ENCODE peak calls at places on chromosomes 3 and 15, in six cellular contexts. One of them, this sample, is unnamed.

GRCh38 chr3:101184111-101184510 is 136.3 kb downstream of the IMPG2 start:
- DNase-seq in progenitor cell of endocrine pancreas: no peak
- DNase-seq in MM.1S: no peak
- DNase-seq in GM12865: no peak
- DNase-seq in GDM1: no peak
- DNase-seq in NCI-H1930: no peak
- DNase-seq in this sample: no peak

GRCh38 chr15:56428821-56429458 is 36.0 kb downstream of the MNS1 start:
- DNase-seq in MM.1S: peak
- DNase-seq in GM12865: peak
- DNase-seq in progenitor cell of endocrine pancreas: no peak
- DNase-seq in NCI-H1930: peak
- DNase-seq in GDM1: no peak
- DNase-seq in this sample: peak

GRCh38 chr15:42582569-42583235 is 7.3 kb downstream of the STARD9 start:
- DNase-seq in GDM1: no peak
- DNase-seq in MM.1S: no peak
- DNase-seq in NCI-H1930: no peak
- DNase-seq in progenitor cell of endocrine pancreas: no peak
- DNase-seq in GM12865: no peak
- DNase-seq in this sample: no peak

GRCh38 chr3:184538600-184539431 is 22.8 kb upstream of the EPHB3 start:
- DNase-seq in MM.1S: no peak
- DNase-seq in progenitor cell of endocrine pancreas: no peak
- DNase-seq in GDM1: no peak
- DNase-seq in NCI-H1930: no peak
- DNase-seq in GM12865: no peak
- DNase-seq in this sample: no peak

GRCh38 chr15:65245096-65245849 is 34.0 kb upstream of the CILP start:
- DNase-seq in NCI-H1930: no peak
- DNase-seq in MM.1S: no peak
- DNase-seq in GDM1: no peak
- DNase-seq in GM12865: no peak
- DNase-seq in progenitor cell of endocrine pancreas: no peak
- DNase-seq in this sample: peak

GRCh38 chr15:41983621-41984571 is 11.5 kb upstream of the EHD4 start:
- DNase-seq in NCI-H1930: no peak
- DNase-seq in progenitor cell of endocrine pancreas: no peak
- DNase-seq in GM12865: no peak
- DNase-seq in MM.1S: no peak
- DNase-seq in GDM1: no peak
- DNase-seq in this sample: no peak

GRCh38 chr15:38991126-38991525 is 426.5 kb upstream of the RASGRP1 start:
- DNase-seq in NCI-H1930: no peak
- DNase-seq in GDM1: no peak
- DNase-seq in GM12865: no peak
- DNase-seq in progenitor cell of endocrine pancreas: no peak
- DNase-seq in MM.1S: no peak
- DNase-seq in this sample: peak

GRCh38 chr15:58292761-58293175 is 139.0 kb upstream of the LIPC start:
- DNase-seq in progenitor cell of endocrine pancreas: no peak
- DNase-seq in GDM1: no peak
- DNase-seq in GM12865: peak
- DNase-seq in NCI-H1930: no peak
- DNase-seq in MM.1S: peak
- DNase-seq in this sample: no peak

GRCh38 chr3:159938712-159939111 is 49.9 kb upstream of the IL12A start:
- DNase-seq in GM12865: no peak
- DNase-seq in MM.1S: no peak
- DNase-seq in GDM1: no peak
- DNase-seq in NCI-H1930: no peak
- DNase-seq in progenitor cell of endocrine pancreas: no peak
- DNase-seq in this sample: peak

GRCh38 chr3:126413693-126414080 is 19.0 kb downstream of the CFAP100 start:
- DNase-seq in progenitor cell of endocrine pancreas: no peak
- DNase-seq in GDM1: no peak
- DNase-seq in MM.1S: no peak
- DNase-seq in NCI-H1930: no peak
- DNase-seq in GM12865: no peak
- DNase-seq in this sample: no peak

GRCh38 chr3:42025388-42026138 is 63.7 kb upstream of the ULK4 start:
- DNase-seq in MM.1S: peak
- DNase-seq in GDM1: peak
- DNase-seq in progenitor cell of endocrine pancreas: no peak
- DNase-seq in GM12865: peak
- DNase-seq in NCI-H1930: no peak
- DNase-seq in this sample: peak

GRCh38 chr15:65154720-65155119 is 21.1 kb upstream of the PDCD7 start:
- DNase-seq in progenitor cell of endocrine pancreas: no peak
- DNase-seq in GM12865: no peak
- DNase-seq in MM.1S: no peak
- DNase-seq in NCI-H1930: no peak
- DNase-seq in GDM1: no peak
- DNase-seq in this sample: no peak

GRCh38 chr15:84671211-84671610 is 13.2 kb upstream of the NMB start:
- DNase-seq in NCI-H1930: no peak
- DNase-seq in MM.1S: no peak
- DNase-seq in progenitor cell of endocrine pancreas: no peak
- DNase-seq in GM12865: no peak
- DNase-seq in GDM1: no peak
- DNase-seq in this sample: no peak

GRCh38 chr3:10006048-10006761 is 19.6 kb upstream of the EMC3 start:
- DNase-seq in MM.1S: no peak
- DNase-seq in GDM1: no peak
- DNase-seq in GM12865: no peak
- DNase-seq in progenitor cell of endocrine pancreas: no peak
- DNase-seq in NCI-H1930: no peak
- DNase-seq in this sample: no peak

GRCh38 chr3:23650371-23651140 is 155.2 kb upstream of the UBE2E1 start:
- DNase-seq in NCI-H1930: no peak
- DNase-seq in progenitor cell of endocrine pancreas: no peak
- DNase-seq in GDM1: no peak
- DNase-seq in MM.1S: no peak
- DNase-seq in GM12865: no peak
- DNase-seq in this sample: peak

GRCh38 chr15:98650871-98651481 is 2.6 kb downstream of the IGF1R start:
- DNase-seq in GM12865: peak
- DNase-seq in NCI-H1930: no peak
- DNase-seq in MM.1S: no peak
- DNase-seq in progenitor cell of endocrine pancreas: no peak
- DNase-seq in GDM1: no peak
- DNase-seq in this sample: no peak

GRCh38 chr3:13308406-13308805 is 111.7 kb downstream of the NUP210 start:
- DNase-seq in NCI-H1930: no peak
- DNase-seq in GDM1: peak
- DNase-seq in MM.1S: no peak
- DNase-seq in progenitor cell of endocrine pancreas: no peak
- DNase-seq in GM12865: peak
- DNase-seq in this sample: peak

GRCh38 chr15:53811530-53811929 is 52.1 kb upstream of the WDR72 start:
- DNase-seq in MM.1S: peak
- DNase-seq in progenitor cell of endocrine pancreas: no peak
- DNase-seq in GM12865: peak
- DNase-seq in NCI-H1930: no peak
- DNase-seq in GDM1: peak
- DNase-seq in this sample: peak

GRCh38 chr15:83067638-83067962 is 548 bp upstream of the BTBD1 start:
- DNase-seq in GDM1: no peak
- DNase-seq in NCI-H1930: no peak
- DNase-seq in progenitor cell of endocrine pancreas: no peak
- DNase-seq in GM12865: no peak
- DNase-seq in MM.1S: no peak
- DNase-seq in this sample: no peak

GRCh38 chr15:67843571-67844387 is 3.9 kb upstream of the RNU6-1 start:
- DNase-seq in MM.1S: no peak
- DNase-seq in GM12865: no peak
- DNase-seq in progenitor cell of endocrine pancreas: no peak
- DNase-seq in GDM1: no peak
- DNase-seq in NCI-H1930: no peak
- DNase-seq in this sample: no peak

GRCh38 chr15:51864408-51865056 is 35.1 kb downstream of the TMOD3 start:
- DNase-seq in progenitor cell of endocrine pancreas: no peak
- DNase-seq in MM.1S: no peak
- DNase-seq in NCI-H1930: no peak
- DNase-seq in GM12865: no peak
- DNase-seq in GDM1: no peak
- DNase-seq in this sample: peak

GRCh38 chr3:126212629-126213375 is 32.4 kb upstream of the ALDH1L1 start:
- DNase-seq in NCI-H1930: peak
- DNase-seq in MM.1S: no peak
- DNase-seq in GDM1: no peak
- DNase-seq in GM12865: no peak
- DNase-seq in progenitor cell of endocrine pancreas: peak
- DNase-seq in this sample: peak

GRCh38 chr3:159829056-159829995 is 159.3 kb upstream of the IL12A start:
- DNase-seq in GDM1: no peak
- DNase-seq in NCI-H1930: peak
- DNase-seq in progenitor cell of endocrine pancreas: no peak
- DNase-seq in GM12865: no peak
- DNase-seq in MM.1S: no peak
- DNase-seq in this sample: peak

GRCh38 chr3:133663569-133664313 is 2.0 kb upstream of the TOPBP1 start:
- DNase-seq in MM.1S: peak
- DNase-seq in GDM1: peak
- DNase-seq in GM12865: peak
- DNase-seq in NCI-H1930: peak
- DNase-seq in progenitor cell of endocrine pancreas: no peak
- DNase-seq in this sample: peak

GRCh38 chr3:136938334-136938733 is 19.4 kb upstream of the IL20RB start:
- DNase-seq in progenitor cell of endocrine pancreas: no peak
- DNase-seq in GDM1: no peak
- DNase-seq in NCI-H1930: no peak
- DNase-seq in MM.1S: no peak
- DNase-seq in GM12865: no peak
- DNase-seq in this sample: peak

GRCh38 chr15:29871401-29871800 is 49.1 kb upstream of the TJP1 start:
- DNase-seq in GM12865: no peak
- DNase-seq in NCI-H1930: no peak
- DNase-seq in progenitor cell of endocrine pancreas: no peak
- DNase-seq in MM.1S: no peak
- DNase-seq in GDM1: no peak
- DNase-seq in this sample: no peak

GRCh38 chr15:84949043-84949442 is 32.6 kb upstream of the PDE8A start:
- DNase-seq in progenitor cell of endocrine pancreas: no peak
- DNase-seq in MM.1S: no peak
- DNase-seq in GDM1: no peak
- DNase-seq in NCI-H1930: no peak
- DNase-seq in GM12865: no peak
- DNase-seq in this sample: no peak

GRCh38 chr3:128965818-128966217 is 28.1 kb downstream of the CFAP92 start:
- DNase-seq in NCI-H1930: no peak
- DNase-seq in GDM1: no peak
- DNase-seq in GM12865: no peak
- DNase-seq in progenitor cell of endocrine pancreas: no peak
- DNase-seq in MM.1S: no peak
- DNase-seq in this sample: peak